ENCODE peak calls at places on chromosomes 5 and 9, in four cellular contexts. U, H, O and S are unnamed samples.

GRCh38 chr5:174091006-174091578 is 45.6 kb downstream of the NSG2 start:
- DNase-seq in U (no peak), H (no peak), O (no peak), S (no peak)

GRCh38 chr9:38416461-38416860 is 7.8 kb downstream of the IGFBPL1 start:
- DNase-seq in H (no peak), O (no peak), U (no peak), S (no peak)

GRCh38 chr9:130555968-130556367 is 23.4 kb upstream of the FUBP3 start:
- DNase-seq in O (no peak), U (no peak), H (no peak), S (no peak)

GRCh38 chr9:107422189-107422802 is 67.3 kb downstream of the KLF4 start:
- DNase-seq in U (peak), H (peak), O (peak), S (peak)

GRCh38 chr5:179339081-179339480 is 6.2 kb downstream of the ADAMTS2 start:
- DNase-seq in H (no peak), O (no peak), U (no peak), S (no peak)

GRCh38 chr9:14238518-14238917 is 75.4 kb downstream of the NFIB start:
- DNase-seq in U (peak), H (peak), O (no peak), S (peak)

GRCh38 chr5:154076240-154076922 is 37.6 kb downstream of the MFAP3 start:
- DNase-seq in H (no peak), O (no peak), U (no peak), S (no peak)

GRCh38 chr9:99966720-99967119 is 60.3 kb downstream of the STX17 start:
- DNase-seq in H (peak), U (peak), O (no peak), S (peak)

GRCh38 chr5:90294604-90295003 is 115.0 kb downstream of the CETN3 start:
- DNase-seq in O (no peak), H (peak), U (no peak), S (peak)

GRCh38 chr9:92001244-92001643 is 51.2 kb upstream of the ROR2 start:
- DNase-seq in O (peak), H (no peak), U (peak), S (no peak)

GRCh38 chr5:53298841-53299240 is 181.6 kb upstream of the FST start:
- DNase-seq in U (peak), H (no peak), O (no peak), S (no peak)

GRCh38 chr9:76044420-76044819 is 153.9 kb downstream of the PCSK5 start:
- DNase-seq in U (peak), H (no peak), O (no peak), S (no peak)

GRCh38 chr5:173743641-173744343 is 127.3 kb upstream of the BOD1 start:
- DNase-seq in U (no peak), O (no peak), H (no peak), S (no peak)

GRCh38 chr5:66972004-66972403 is 224.6 kb downstream of the CD180 start:
- DNase-seq in O (no peak), H (no peak), U (no peak), S (no peak)

GRCh38 chr9:130263601-130264413 is 1.8 kb upstream of the HMCN2 start:
- DNase-seq in O (no peak), H (no peak), U (no peak), S (peak)

GRCh38 chr5:76790632-76791290 is 28.1 kb upstream of the F2RL1 start:
- DNase-seq in O (no peak), H (no peak), U (peak), S (peak)

GRCh38 chr5:125372694-125373621 is 626.5 kb upstream of the ZNF608 start:
- DNase-seq in U (peak), O (no peak), H (peak), S (peak)

GRCh38 chr5:84715087-84715486 is 330.4 kb upstream of the EDIL3 start:
- DNase-seq in O (no peak), H (no peak), U (no peak), S (no peak)

GRCh38 chr9:613771-614347 is 227.6 kb upstream of the DMRT1 start:
- DNase-seq in U (peak), H (peak), O (peak), S (peak)

GRCh38 chr5:138711816-138712215 is 41.4 kb upstream of the CTNNA1 start:
- DNase-seq in H (no peak), U (no peak), O (no peak), S (no peak)

GRCh38 chr9:121242219-121242954 is 25.6 kb upstream of the GSN start:
- DNase-seq in O (no peak), U (peak), H (no peak), S (no peak)

GRCh38 chr5:34698754-34699153 is 42.6 kb downstream of the RAI14 start:
- DNase-seq in O (no peak), H (no peak), U (no peak), S (no peak)

GRCh38 chr9:120935383-120935857 is 8.8 kb upstream of the TRAF1 start:
- DNase-seq in O (no peak), U (peak), H (no peak), S (no peak)

GRCh38 chr5:175471628-175472027 is 6.7 kb upstream of the SFXN1 start:
- DNase-seq in O (no peak), U (no peak), H (no peak), S (no peak)

GRCh38 chr9:70480405-70480980 is 66.0 kb upstream of the KLF9 start:
- DNase-seq in O (no peak), U (peak), H (no peak), S (no peak)

GRCh38 chr9:99894826-99895225 is 11.6 kb upstream of the STX17 start:
- DNase-seq in U (no peak), O (no peak), H (no peak), S (peak)

GRCh38 chr9:122355336-122355875 is 15.4 kb upstream of the PTGS1 start:
- DNase-seq in O (no peak), H (no peak), U (no peak), S (no peak)

GRCh38 chr5:16437974-16438373 is 27.6 kb downstream of the ZNF622 start:
- DNase-seq in U (no peak), H (no peak), O (no peak), S (no peak)

GRCh38 chr5:136228358-136228757 is 35.4 kb upstream of the SMIM32 start:
- DNase-seq in U (no peak), H (peak), O (no peak), S (no peak)

GRCh38 chr5:67206381-67207328 is 10.1 kb upstream of the CD180 start:
- DNase-seq in U (peak), O (no peak), H (no peak), S (no peak)

GRCh38 chr9:95460627-95461164 is 56.1 kb downstream of the PTCH1 start:
- DNase-seq in U (no peak), O (no peak), H (no peak), S (peak)

GRCh38 chr9:78831726-78832125 is 534.8 kb downstream of the PSAT1 start:
- DNase-seq in O (no peak), H (no peak), U (peak), S (no peak)

GRCh38 chr9:78826521-78826920 is 529.6 kb downstream of the PSAT1 start:
- DNase-seq in O (no peak), H (no peak), U (no peak), S (no peak)

DNA sequence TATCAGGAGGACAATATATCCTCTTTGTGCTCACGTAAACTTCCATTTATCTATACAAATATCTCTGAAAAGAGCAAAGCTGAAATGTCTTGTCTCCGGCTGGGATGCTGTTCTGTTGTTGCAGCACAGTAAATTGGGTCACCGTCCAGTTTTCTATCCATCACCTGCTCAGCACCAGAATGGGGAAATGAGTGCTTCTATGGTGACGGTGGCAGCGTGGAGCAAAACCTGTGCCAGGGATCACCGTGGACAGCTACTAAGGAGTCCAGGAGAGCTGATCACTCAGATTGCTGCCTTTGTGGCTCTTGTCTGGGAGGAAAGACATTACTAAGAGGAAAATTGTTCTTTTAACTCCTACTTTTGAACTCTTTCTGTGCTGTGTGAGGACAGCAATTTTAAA is 531.6 kb downstream of the PSAT1 start:
- DNase-seq in U (no peak), O (no peak), H (no peak), S (no peak)
- H3K4me2 ChIP-seq in U (no peak), O (no peak), H (no peak), S (no peak)

DNA sequence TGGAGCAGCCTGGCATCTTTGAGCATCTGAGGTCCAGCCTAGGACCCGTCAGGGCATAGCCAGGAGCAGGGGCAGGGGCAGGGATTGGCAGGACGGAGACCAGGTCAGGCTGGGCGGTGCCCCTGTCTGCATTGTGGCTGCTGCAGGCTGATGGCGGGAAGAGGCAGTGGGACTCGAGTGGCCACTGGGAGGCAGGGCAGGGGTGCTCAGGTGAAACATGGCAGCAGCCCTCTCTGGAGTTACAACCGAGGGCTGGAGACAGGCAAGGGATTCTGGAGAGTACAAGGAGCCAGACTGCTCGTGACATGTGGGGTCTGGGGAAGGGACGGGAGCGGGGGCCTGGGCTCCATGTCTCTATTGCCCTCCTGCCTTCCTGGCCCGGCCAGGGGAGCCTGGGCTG is 97.4 kb upstream of the RAPGEF1 start:
- DNase-seq in U (no peak), O (peak), H (peak), S (peak)
- H4K5ac ChIP-seq in U (no peak), O (no peak), H (no peak), S (no peak)

DNA sequence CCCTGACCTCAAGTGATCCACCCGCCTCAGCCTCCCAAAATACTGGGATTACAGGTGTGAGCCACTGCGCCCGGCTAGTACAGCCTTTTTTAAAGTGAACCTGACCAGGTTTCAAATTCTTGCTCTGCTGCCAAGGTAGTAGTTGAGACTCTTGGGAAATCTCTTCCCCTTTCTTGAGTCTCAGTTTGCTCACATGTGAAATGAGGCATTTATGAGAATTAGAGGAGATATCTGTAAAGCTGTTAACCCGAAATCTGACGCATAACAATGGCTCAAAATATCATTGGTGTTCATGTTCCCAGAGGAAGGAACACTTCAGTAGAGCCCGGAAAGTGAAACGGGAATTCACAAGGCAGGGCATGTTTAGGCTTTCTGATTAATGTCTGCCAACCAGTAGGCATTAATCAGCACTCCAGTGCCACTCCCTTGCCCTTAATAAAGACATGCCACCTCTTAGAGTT is 1.5 kb downstream of the ARPC5L start:
- DNase-seq in H (no peak), U (no peak), O (no peak), S (no peak)
- H3K4me2 ChIP-seq in H (no peak), U (no peak), O (no peak), S (no peak)

GRCh38 chr5:133372306-133373008 is 239.9 kb downstream of the FSTL4 start:
- DNase-seq in H (no peak), U (no peak), O (no peak), S (peak)

GRCh38 chr5:133373121-133373870 is 239.0 kb downstream of the FSTL4 start:
- DNase-seq in H (no peak), O (no peak), U (peak), S (no peak)

GRCh38 chr5:133370904-133371303 is 241.4 kb downstream of the FSTL4 start:
- DNase-seq in U (no peak), H (no peak), O (no peak), S (no peak)

GRCh38 chr5:133370281-133370890 is 242.0 kb downstream of the FSTL4 start:
- DNase-seq in U (no peak), H (no peak), O (no peak), S (no peak)

DNA sequence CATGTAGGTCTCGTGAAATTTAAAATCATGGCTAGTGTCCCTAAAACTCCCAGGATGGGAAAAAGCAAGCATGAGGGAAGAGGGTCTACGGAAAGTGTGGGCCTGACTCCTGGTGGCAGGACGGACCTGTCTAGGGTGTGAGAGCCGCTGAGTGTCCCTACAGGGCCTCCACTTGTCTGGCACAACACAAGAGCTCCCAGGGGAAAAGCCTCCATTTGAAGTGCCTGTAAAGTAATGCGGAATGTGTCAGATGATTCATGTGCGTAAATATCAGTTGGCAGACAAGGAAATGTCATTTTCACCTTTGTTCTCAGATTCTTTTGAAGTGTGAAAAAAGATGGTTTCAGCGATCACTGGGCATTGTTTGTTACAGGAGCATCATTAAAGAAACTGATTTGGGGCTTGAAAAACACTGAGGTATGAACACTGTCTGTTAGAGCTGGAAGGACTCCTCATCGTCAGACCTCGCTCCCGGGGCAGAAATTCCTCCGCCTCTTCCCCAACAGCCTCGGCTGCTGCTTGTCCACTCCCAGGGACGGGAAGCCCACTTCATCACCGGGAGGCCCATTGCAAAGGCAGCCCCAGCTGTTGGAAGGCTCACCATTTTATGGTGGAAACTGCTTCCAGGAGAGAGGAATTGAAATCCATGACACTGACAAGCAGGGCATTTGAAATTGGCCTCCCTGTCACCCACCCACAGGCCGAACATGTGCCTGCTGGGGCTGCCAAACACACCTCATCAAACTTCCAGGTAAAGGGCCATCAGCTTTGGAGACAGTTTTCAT is 240.8 kb downstream of the FSTL4 start:
- DNase-seq in U (no peak), O (no peak), H (no peak), S (peak)
- H4K5ac ChIP-seq in U (no peak), O (no peak), H (no peak), S (no peak)

GRCh38 chr5:1974081-1974480 is 91.4 kb upstream of the IRX4 start:
- DNase-seq in H (no peak), U (no peak), O (no peak), S (no peak)
- H3K4me2 ChIP-seq in H (no peak), U (no peak), O (no peak), S (no peak)

GRCh38 chr5:61148516-61148915 is 13.8 kb downstream of the SMIM15 start:
- DNase-seq in O (no peak), H (no peak), U (peak), S (no peak)
- H4K5ac ChIP-seq in O (no peak), H (no peak), U (no peak), S (no peak)